ENCODE peak calls at places on chromosomes 5 and 9, in eight cellular contexts. W is K562, Q is sigmoid colon, C is stomach, V is transverse colon, D is A549, O is tibial nerve, B is ovary. R is an unnamed sample.

GRCh38 chr5:150131978-150132694 is 23.5 kb downstream of the PDGFRB start:
- DNase-seq in W (no peak), Q (no peak), C (no peak), V (no peak), D (no peak), O (peak), B (no peak), R (no peak)

GRCh38 chr5:53123702-53124101 is 14.1 kb upstream of the MOCS2 start:
- DNase-seq in W (no peak), Q (no peak), C (no peak), V (no peak), D (peak), O (no peak), B (no peak), R (no peak)

GRCh38 chr5:171848487-171848886 is 62.9 kb downstream of the SMIM23 start:
- DNase-seq in W (no peak), Q (no peak), C (no peak), V (no peak), D (no peak), O (no peak), B (no peak), R (no peak)

GRCh38 chr9:98897745-98898144 is 46.0 kb upstream of the COL15A1 start:
- DNase-seq in W (no peak), Q (no peak), C (no peak), V (no peak), D (no peak), O (no peak), B (no peak), R (no peak)

GRCh38 chr9:115006660-115007059 is 76.3 kb upstream of the TNFSF8 start:
- DNase-seq in W (no peak), Q (no peak), C (no peak), V (no peak), D (no peak), O (no peak), B (no peak), R (no peak)

GRCh38 chr5:148769941-148770340 is 56.5 kb upstream of the ADRB2 start:
- DNase-seq in W (no peak), Q (no peak), C (no peak), V (no peak), D (no peak), O (no peak), B (no peak), R (no peak)

GRCh38 chr5:56818409-56819026 is 3.2 kb downstream of the MAP3K1 start:
- DNase-seq in W (no peak), Q (no peak), C (no peak), V (no peak), D (no peak), O (no peak), B (no peak), R (no peak)

GRCh38 chr9:37293664-37294524 is 128.6 kb upstream of the GRHPR start:
- DNase-seq in W (peak), Q (no peak), C (no peak), V (no peak), D (no peak), O (no peak), B (no peak), R (no peak)

GRCh38 chr9:37988041-37988440 is 81.0 kb downstream of the SHB start:
- DNase-seq in W (no peak), Q (no peak), C (no peak), V (no peak), D (no peak), O (no peak), B (no peak), R (no peak)

GRCh38 chr5:14123974-14124482 is 19.1 kb upstream of the TRIO start:
- DNase-seq in W (no peak), Q (no peak), C (no peak), V (no peak), D (no peak), O (no peak), B (no peak), R (no peak)

GRCh38 chr5:3997670-3998069 is 402.0 kb downstream of the IRX1 start:
- DNase-seq in W (no peak), Q (no peak), C (no peak), V (no peak), D (no peak), O (no peak), B (no peak), R (no peak)

GRCh38 chr5:117315170-117315569 is 740.5 kb upstream of the SEMA6A start:
- DNase-seq in W (no peak), Q (no peak), C (no peak), V (no peak), D (no peak), O (no peak), B (no peak), R (no peak)

GRCh38 chr5:80852331-80853245 is 107.6 kb upstream of the RASGRF2 start:
- DNase-seq in W (no peak), Q (no peak), C (no peak), V (no peak), D (no peak), O (no peak), B (no peak), R (no peak)

GRCh38 chr5:56615750-56616149 is 199.6 kb upstream of the MAP3K1 start:
- DNase-seq in W (no peak), Q (no peak), C (no peak), V (no peak), D (no peak), O (no peak), B (no peak), R (no peak)

GRCh38 chr5:14234204-14234603 is 91.1 kb downstream of the TRIO start:
- DNase-seq in W (no peak), Q (no peak), C (no peak), V (no peak), D (no peak), O (no peak), B (no peak), R (no peak)

GRCh38 chr5:158511454-158511853 is 588.3 kb downstream of the EBF1 start:
- DNase-seq in W (no peak), Q (no peak), C (no peak), V (peak), D (no peak), O (no peak), B (no peak), R (no peak)

GRCh38 chr9:37039065-37039464 is 5.0 kb upstream of the PAX5 start:
- DNase-seq in W (no peak), Q (no peak), C (no peak), V (no peak), D (no peak), O (no peak), B (no peak), R (no peak)

GRCh38 chr5:134371834-134372340 is 518 bp downstream of the UBE2B start:
- DNase-seq in W (peak), Q (peak), C (peak), V (peak), D (peak), O (peak), B (peak), R (peak)

GRCh38 chr5:108727639-108728565 is 19.8 kb upstream of the FER start:
- DNase-seq in W (peak), Q (peak), C (peak), V (peak), D (peak), O (peak), B (peak), R (peak)

GRCh38 chr5:119179857-119180641 is 109.2 kb downstream of the DMXL1 start:
- DNase-seq in W (peak), Q (no peak), C (no peak), V (no peak), D (no peak), O (no peak), B (no peak), R (no peak)

GRCh38 chr5:111144352-111144930 is 52.3 kb downstream of the WDR36 start:
- DNase-seq in W (no peak), Q (no peak), C (no peak), V (no peak), D (no peak), O (no peak), B (no peak), R (no peak)

GRCh38 chr5:111146053-111146452 is 53.9 kb downstream of the WDR36 start:
- DNase-seq in W (no peak), Q (no peak), C (no peak), V (no peak), D (no peak), O (no peak), B (no peak), R (no peak)

GRCh38 chr5:111143910-111144309 is 51.8 kb downstream of the WDR36 start:
- DNase-seq in W (no peak), Q (no peak), C (no peak), V (no peak), D (no peak), O (peak), B (peak), R (no peak)

GRCh38 chr5:111147502-111147901 is 55.4 kb downstream of the WDR36 start:
- DNase-seq in W (no peak), Q (no peak), C (no peak), V (no peak), D (no peak), O (no peak), B (no peak), R (no peak)

GRCh38 chr5:111142932-111143331 is 50.8 kb downstream of the WDR36 start:
- DNase-seq in W (no peak), Q (no peak), C (no peak), V (no peak), D (no peak), O (no peak), B (no peak), R (no peak)
- TF ChIP-seq EP300 in W (no peak), Q (no peak), C (no peak), V (no peak), D (no peak), O (no peak), B (no peak), R (no peak)

DNA sequence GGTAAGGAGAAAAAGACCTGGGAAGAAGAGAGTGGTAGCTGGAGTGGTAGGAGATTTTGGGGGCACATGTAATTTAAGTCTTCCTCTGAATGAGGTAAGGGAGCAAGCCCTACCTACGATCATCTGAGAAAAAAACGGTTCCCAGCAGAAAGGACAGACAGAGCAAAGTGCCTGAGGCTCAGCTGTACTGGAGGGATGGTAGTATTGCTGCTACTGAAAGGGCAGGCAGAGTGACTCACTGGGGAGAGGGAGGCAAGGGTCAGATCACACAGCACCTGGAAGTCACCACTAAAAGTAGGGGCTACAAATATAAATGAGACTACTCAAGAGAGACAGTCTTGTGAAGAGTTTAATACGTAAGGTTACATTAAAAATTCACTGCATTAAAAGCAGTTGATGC is 75.9 kb downstream of the NFIB start:
- DNase-seq in W (no peak), Q (no peak), C (no peak), V (no peak), D (peak), O (no peak), B (no peak), R (no peak)
- TF ChIP-seq EP300 in W (no peak), Q (no peak), C (no peak), V (no peak), D (no peak), O (no peak), B (no peak), R (no peak)

GRCh38 chr5:66757219-66757833 is 161.1 kb downstream of the MAST4 start:
- DNase-seq in W (peak), Q (no peak), C (peak), V (peak), D (peak), O (no peak), B (peak), R (no peak)
- TF ChIP-seq EP300 in W (no peak), Q (no peak), C (no peak), V (no peak), D (no peak), O (no peak), B (no peak), R (no peak)

DNA sequence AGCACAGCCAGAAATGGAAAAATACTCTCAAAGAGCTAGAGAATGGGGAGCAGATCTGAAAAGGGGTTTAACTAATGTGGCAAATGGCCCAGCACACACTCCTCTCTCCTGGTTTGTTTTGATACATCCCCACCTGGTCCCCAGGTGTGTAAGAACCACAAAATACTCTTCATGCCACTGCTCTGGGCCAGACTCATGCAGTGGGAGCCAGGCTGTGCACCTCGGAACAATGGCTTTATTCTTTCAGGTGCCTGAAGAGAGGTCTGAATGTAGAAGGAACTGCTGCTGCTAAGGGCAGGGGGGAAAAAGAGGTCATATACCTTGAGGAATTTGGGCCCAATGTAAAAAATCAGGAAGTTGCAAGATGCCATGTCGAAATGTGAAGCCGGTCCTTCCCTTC is 123.9 kb upstream of the ADAMTSL1 start:
- DNase-seq in W (no peak), Q (no peak), C (no peak), V (no peak), D (no peak), O (no peak), B (no peak), R (no peak)
- TF ChIP-seq EP300 in W (no peak), Q (no peak), C (no peak), V (no peak), D (no peak), O (no peak), B (no peak), R (no peak)

GRCh38 chr9:100134731-100135130 is 35.7 kb downstream of the INVS start:
- DNase-seq in W (no peak), Q (no peak), C (no peak), V (no peak), D (no peak), O (no peak), B (no peak), R (no peak)
- TF ChIP-seq EP300 in W (no peak), Q (no peak), C (no peak), V (no peak), D (no peak), O (no peak), B (no peak), R (no peak)

GRCh38 chr5:87245451-87245850 is 22.2 kb upstream of the RASA1 start:
- DNase-seq in W (no peak), Q (no peak), C (no peak), V (no peak), D (no peak), O (no peak), B (no peak), R (no peak)

GRCh38 chr5:87242242-87242641 is 25.4 kb upstream of the RASA1 start:
- DNase-seq in W (no peak), Q (no peak), C (no peak), V (no peak), D (no peak), O (no peak), B (no peak), R (no peak)

GRCh38 chr5:87246046-87246445 is 21.6 kb upstream of the RASA1 start:
- DNase-seq in W (no peak), Q (no peak), C (no peak), V (no peak), D (no peak), O (no peak), B (no peak), R (no peak)

GRCh38 chr5:87241555-87241954 is 26.1 kb upstream of the RASA1 start:
- DNase-seq in W (no peak), Q (no peak), C (no peak), V (no peak), D (no peak), O (no peak), B (no peak), R (no peak)

GRCh38 chr5:87243161-87243877 is 24.4 kb upstream of the RASA1 start:
- DNase-seq in W (no peak), Q (no peak), C (no peak), V (no peak), D (no peak), O (no peak), B (no peak), R (no peak)
- TF ChIP-seq EP300 in W (no peak), Q (no peak), C (no peak), V (no peak), D (no peak), O (no peak), B (no peak), R (no peak)

DNA sequence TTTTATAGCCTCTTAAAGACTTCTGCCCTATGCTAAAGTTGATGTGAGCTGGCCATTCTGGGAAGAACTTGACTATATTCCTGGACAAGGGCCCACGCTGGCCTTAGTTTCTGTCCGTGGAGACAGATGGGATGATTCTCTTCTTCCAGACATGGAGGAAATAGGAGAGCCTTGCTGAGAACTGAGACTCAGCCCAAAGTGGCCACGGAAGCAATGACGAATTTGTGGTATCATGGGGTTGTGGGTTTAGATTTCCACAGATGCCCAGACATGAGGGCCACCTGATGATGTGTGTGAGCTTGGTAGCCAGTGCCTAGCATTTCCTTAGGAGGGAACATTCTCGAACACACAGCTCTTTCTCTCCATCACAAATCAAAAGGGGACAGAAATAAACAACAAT is 309.1 kb downstream of the NSG2 start:
- DNase-seq in W (no peak), Q (no peak), C (no peak), V (no peak), D (no peak), O (no peak), B (no peak), R (no peak)
- TF ChIP-seq EP300 in W (no peak), Q (no peak), C (no peak), V (no peak), D (no peak), O (no peak), B (no peak), R (no peak)

GRCh38 chr9:134655101-134655500 is 13.5 kb downstream of the COL5A1 start:
- DNase-seq in W (no peak), Q (peak), C (no peak), V (no peak), D (no peak), O (no peak), B (no peak), R (no peak)

GRCh38 chr9:134657666-134658377 is 16.2 kb downstream of the COL5A1 start:
- DNase-seq in W (no peak), Q (peak), C (no peak), V (no peak), D (no peak), O (no peak), B (no peak), R (no peak)

GRCh38 chr9:134653259-134654009 is 11.8 kb downstream of the COL5A1 start:
- DNase-seq in W (no peak), Q (peak), C (no peak), V (no peak), D (no peak), O (no peak), B (no peak), R (no peak)

GRCh38 chr9:134656334-134657034 is 14.9 kb downstream of the COL5A1 start:
- DNase-seq in W (no peak), Q (peak), C (no peak), V (no peak), D (no peak), O (no peak), B (no peak), R (no peak)

GRCh38 chr9:134655591-134656333 is 14.2 kb downstream of the COL5A1 start:
- DNase-seq in W (no peak), Q (peak), C (no peak), V (no peak), D (no peak), O (no peak), B (no peak), R (no peak)
- TF ChIP-seq EP300 in W (no peak), Q (no peak), C (no peak), V (no peak), D (no peak), O (no peak), B (no peak), R (no peak)

GRCh38 chr9:27701029-27701428 is 127.7 kb upstream of the C9orf72 start:
- DNase-seq in W (no peak), Q (no peak), C (no peak), V (no peak), D (no peak), O (no peak), B (no peak), R (no peak)

GRCh38 chr9:27703591-27703990 is 130.3 kb upstream of the C9orf72 start:
- DNase-seq in W (no peak), Q (no peak), C (no peak), V (no peak), D (no peak), O (no peak), B (no peak), R (no peak)

DNA sequence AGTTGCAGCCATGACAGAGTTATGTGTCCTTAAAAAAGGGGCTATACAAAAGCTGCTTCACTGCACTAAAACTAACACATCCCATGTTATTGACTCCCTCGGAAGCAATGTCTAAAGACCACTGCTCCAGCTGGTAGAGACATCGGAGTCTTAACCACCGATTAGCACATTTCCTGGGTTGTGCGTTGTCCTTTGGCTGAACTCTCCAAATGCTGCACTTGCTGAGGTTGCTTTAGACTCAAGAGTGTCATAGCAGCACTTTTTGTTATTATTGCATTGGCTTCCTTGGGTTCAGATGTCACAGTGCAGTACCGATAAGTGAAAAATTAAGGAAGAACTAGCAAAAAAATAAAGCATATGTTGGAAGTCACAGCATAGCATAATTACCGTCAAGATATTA is 128.4 kb upstream of the C9orf72 start:
- DNase-seq in W (no peak), Q (no peak), C (no peak), V (peak), D (no peak), O (no peak), B (peak), R (no peak)
- TF ChIP-seq EP300 in W (no peak), Q (no peak), C (no peak), V (no peak), D (no peak), O (no peak), B (no peak), R (no peak)

GRCh38 chr9:3936520-3937235 is 363.2 kb downstream of the GLIS3 start:
- DNase-seq in W (no peak), Q (no peak), C (peak), V (no peak), D (no peak), O (no peak), B (peak), R (no peak)
- TF ChIP-seq EP300 in W (no peak), Q (no peak), C (no peak), V (no peak), D (no peak), O (no peak), B (no peak), R (no peak)

R was measured in suprapubic skin.